ENCODE peak calls at places on chromosomes 11 and 22, in eight cellular contexts. One of them, this sample, is unnamed. For H3K4me1, the result is how much of the 10 kb centered on the place peaks cover.

GRCh38 chr11:22389526-22390282 is 51.5 kb downstream of the SLC17A6 start:
- DNase-seq in neural progenitor cell: no peak
- DNase-seq in H9: no peak
- DNase-seq in kidney: no peak
- DNase-seq in HCT116: no peak
- DNase-seq in mesenchymal stem cell: no peak
- DNase-seq in GM12878: no peak
- DNase-seq in GM23248: no peak
- DNase-seq in this sample: no peak

GRCh38 chr11:69269388-69269787 is 24.6 kb upstream of the MYEOV start:
- DNase-seq in mesenchymal stem cell: no peak
- DNase-seq in GM12878: no peak
- DNase-seq in kidney: no peak
- DNase-seq in H9: no peak
- DNase-seq in neural progenitor cell: no peak
- DNase-seq in GM23248: no peak
- DNase-seq in HCT116: no peak
- DNase-seq in this sample: no peak

GRCh38 chr11:17473071-17473744 is 3.4 kb downstream of the ABCC8 start:
- DNase-seq in GM12878: no peak
- DNase-seq in mesenchymal stem cell: peak
- DNase-seq in H9: peak
- DNase-seq in neural progenitor cell: peak
- DNase-seq in HCT116: peak
- DNase-seq in kidney: no peak
- DNase-seq in GM23248: peak
- DNase-seq in this sample: no peak

GRCh38 chr22:27531782-27532530 is 269.6 kb downstream of the MN1 start:
- DNase-seq in GM12878: no peak
- DNase-seq in HCT116: no peak
- DNase-seq in GM23248: peak
- DNase-seq in neural progenitor cell: no peak
- DNase-seq in mesenchymal stem cell: peak
- DNase-seq in H9: no peak
- DNase-seq in kidney: no peak
- DNase-seq in this sample: no peak

GRCh38 chr11:77823775-77824174 is 2.8 kb downstream of the AAMDC start:
- DNase-seq in mesenchymal stem cell: peak
- DNase-seq in HCT116: no peak
- DNase-seq in neural progenitor cell: no peak
- DNase-seq in kidney: no peak
- DNase-seq in GM12878: no peak
- DNase-seq in H9: no peak
- DNase-seq in GM23248: peak
- DNase-seq in this sample: no peak

GRCh38 chr11:369336-370018 is at the start of gene B4GALNT4:
- DNase-seq in neural progenitor cell: peak
- DNase-seq in mesenchymal stem cell: peak
- DNase-seq in kidney: peak
- DNase-seq in GM23248: peak
- DNase-seq in H9: no peak
- DNase-seq in HCT116: no peak
- DNase-seq in GM12878: no peak
- DNase-seq in this sample: no peak

GRCh38 chr11:78830277-78830676 is 255.6 kb upstream of the NARS2 start:
- DNase-seq in GM23248: no peak
- DNase-seq in kidney: no peak
- DNase-seq in neural progenitor cell: no peak
- DNase-seq in GM12878: no peak
- DNase-seq in mesenchymal stem cell: no peak
- DNase-seq in H9: peak
- DNase-seq in HCT116: no peak
- DNase-seq in this sample: no peak

GRCh38 chr11:108643974-108644373 is 20.9 kb upstream of the DDX10 start:
- DNase-seq in neural progenitor cell: no peak
- DNase-seq in HCT116: no peak
- DNase-seq in GM23248: no peak
- DNase-seq in kidney: no peak
- DNase-seq in H9: no peak
- DNase-seq in mesenchymal stem cell: no peak
- DNase-seq in GM12878: no peak
- DNase-seq in this sample: no peak

GRCh38 chr22:25402501-25403283 is 161.8 kb upstream of the GRK3 start:
- DNase-seq in mesenchymal stem cell: peak
- DNase-seq in HCT116: no peak
- DNase-seq in kidney: peak
- DNase-seq in GM23248: peak
- DNase-seq in GM12878: no peak
- DNase-seq in H9: no peak
- DNase-seq in neural progenitor cell: no peak
- DNase-seq in this sample: no peak

GRCh38 chr22:25403284-25403606 is 161.2 kb upstream of the GRK3 start:
- DNase-seq in kidney: no peak
- DNase-seq in HCT116: no peak
- DNase-seq in GM23248: no peak
- DNase-seq in H9: no peak
- DNase-seq in mesenchymal stem cell: peak
- DNase-seq in GM12878: no peak
- DNase-seq in neural progenitor cell: no peak
- DNase-seq in this sample: no peak

GRCh38 chr22:25404556-25404922 is 159.9 kb upstream of the GRK3 start:
- DNase-seq in GM12878: no peak
- DNase-seq in mesenchymal stem cell: peak
- DNase-seq in neural progenitor cell: peak
- DNase-seq in HCT116: no peak
- DNase-seq in H9: no peak
- DNase-seq in GM23248: peak
- DNase-seq in kidney: peak
- DNase-seq in this sample: no peak

GRCh38 chr22:25403752-25404471 is 160.6 kb upstream of the GRK3 start:
- DNase-seq in H9: no peak
- DNase-seq in neural progenitor cell: peak
- DNase-seq in kidney: peak
- DNase-seq in mesenchymal stem cell: peak
- DNase-seq in GM12878: no peak
- DNase-seq in HCT116: no peak
- DNase-seq in GM23248: peak
- DNase-seq in this sample: no peak

GRCh38 chr22:25402160-25402500 is 162.3 kb upstream of the GRK3 start:
- DNase-seq in kidney: peak
- DNase-seq in neural progenitor cell: no peak
- DNase-seq in GM23248: no peak
- DNase-seq in HCT116: no peak
- DNase-seq in GM12878: no peak
- DNase-seq in mesenchymal stem cell: no peak
- DNase-seq in H9: no peak
- DNase-seq in this sample: no peak
- H3K4me1 ChIP-seq in kidney: under half
- H3K4me1 ChIP-seq in neural progenitor cell: under half
- H3K4me1 ChIP-seq in GM23248: under half
- H3K4me1 ChIP-seq in HCT116: half or more
- H3K4me1 ChIP-seq in GM12878: under half
- H3K4me1 ChIP-seq in mesenchymal stem cell: under half
- H3K4me1 ChIP-seq in H9: under half
- H3K4me1 ChIP-seq in this sample: under half

DNA sequence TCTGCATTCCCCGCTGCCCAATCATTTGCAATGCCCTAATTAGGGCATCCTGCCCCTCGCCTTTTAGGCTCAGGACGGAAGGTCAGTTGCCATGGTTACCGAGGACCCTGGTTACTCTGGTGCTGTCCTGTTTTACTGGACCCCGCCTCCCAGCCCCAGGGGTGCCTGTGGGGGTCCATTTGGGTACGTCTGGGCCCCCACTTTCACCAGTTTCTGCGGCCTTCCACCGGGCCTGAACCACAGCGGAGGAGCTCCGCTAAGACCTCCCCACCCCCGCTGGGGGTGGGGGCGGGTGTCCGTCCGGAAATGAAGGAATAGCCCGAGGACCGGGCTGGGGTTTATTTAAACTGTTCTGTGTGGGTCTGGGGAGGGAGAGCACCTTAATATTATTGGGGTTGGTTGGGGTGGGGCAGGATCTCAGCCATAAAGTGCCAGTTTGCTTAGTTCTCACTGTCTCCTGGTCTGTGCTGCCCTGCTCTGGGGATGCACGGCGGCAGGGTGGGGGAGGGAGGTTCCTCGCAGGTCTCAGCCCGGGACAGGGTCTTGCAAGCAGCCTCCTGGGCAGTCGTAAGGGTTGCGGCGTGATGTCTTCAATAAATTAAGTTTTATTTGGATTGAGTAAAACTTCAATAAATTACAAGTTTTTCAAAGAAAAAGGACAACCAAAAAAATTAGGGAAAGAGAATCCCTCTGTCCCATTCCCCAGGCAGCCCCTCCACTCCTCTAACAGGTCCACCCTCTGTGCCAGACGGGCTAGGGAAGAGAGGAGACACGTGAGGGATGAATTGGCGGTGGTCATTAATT is 5.3 kb downstream of the PHOX2A start:
- DNase-seq in GM12878: no peak
- DNase-seq in HCT116: no peak
- DNase-seq in GM23248: no peak
- DNase-seq in neural progenitor cell: no peak
- DNase-seq in kidney: no peak
- DNase-seq in mesenchymal stem cell: no peak
- DNase-seq in H9: peak
- DNase-seq in this sample: no peak
- H3K9ac ChIP-seq in GM12878: no peak
- H3K9ac ChIP-seq in HCT116: no peak
- H3K9ac ChIP-seq in GM23248: peak
- H3K9ac ChIP-seq in neural progenitor cell: no peak
- H3K9ac ChIP-seq in kidney: no peak
- H3K9ac ChIP-seq in mesenchymal stem cell: no peak
- H3K9ac ChIP-seq in H9: no peak
- H3K9ac ChIP-seq in this sample: no peak

GRCh38 chr22:36366291-36366708 is 21.5 kb downstream of the MYH9 start:
- DNase-seq in GM12878: no peak
- DNase-seq in neural progenitor cell: no peak
- DNase-seq in GM23248: no peak
- DNase-seq in HCT116: no peak
- DNase-seq in kidney: peak
- DNase-seq in mesenchymal stem cell: peak
- DNase-seq in H9: no peak
- DNase-seq in this sample: no peak
- H3K4me1 ChIP-seq in GM12878: half or more
- H3K4me1 ChIP-seq in neural progenitor cell: half or more
- H3K4me1 ChIP-seq in GM23248: half or more
- H3K4me1 ChIP-seq in HCT116: half or more
- H3K4me1 ChIP-seq in kidney: half or more
- H3K4me1 ChIP-seq in mesenchymal stem cell: half or more
- H3K4me1 ChIP-seq in H9: under half
- H3K4me1 ChIP-seq in this sample: half or more

DNA sequence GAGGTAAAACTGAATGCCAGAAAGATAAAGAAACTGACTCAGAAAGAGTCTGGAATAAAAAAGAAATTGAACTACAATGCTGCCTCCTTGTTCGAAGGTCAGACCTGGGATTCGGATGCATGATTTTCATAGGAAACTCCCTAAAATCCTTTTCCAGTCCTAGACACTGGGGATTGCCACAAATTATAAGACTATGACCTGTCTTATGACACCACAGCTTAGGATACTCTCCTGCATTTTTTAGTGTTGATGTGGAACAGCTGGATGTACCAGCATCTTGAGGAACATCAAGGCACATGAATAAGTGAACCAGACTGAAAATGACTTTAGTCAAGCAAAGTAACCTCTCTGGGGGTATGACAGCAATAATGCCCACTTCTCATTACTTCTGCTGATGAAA is 9.0 kb downstream of the KIRREL3 start:
- DNase-seq in mesenchymal stem cell: peak
- DNase-seq in HCT116: no peak
- DNase-seq in H9: no peak
- DNase-seq in neural progenitor cell: no peak
- DNase-seq in kidney: no peak
- DNase-seq in GM23248: peak
- DNase-seq in GM12878: no peak
- DNase-seq in this sample: no peak
- H3K9ac ChIP-seq in mesenchymal stem cell: peak
- H3K9ac ChIP-seq in HCT116: no peak
- H3K9ac ChIP-seq in H9: no peak
- H3K9ac ChIP-seq in neural progenitor cell: no peak
- H3K9ac ChIP-seq in kidney: no peak
- H3K9ac ChIP-seq in GM23248: peak
- H3K9ac ChIP-seq in GM12878: no peak
- H3K9ac ChIP-seq in this sample: no peak

GRCh38 chr11:60429272-60429671 is at the start of gene MS4A5:
- DNase-seq in mesenchymal stem cell: no peak
- DNase-seq in GM23248: no peak
- DNase-seq in HCT116: no peak
- DNase-seq in neural progenitor cell: no peak
- DNase-seq in kidney: no peak
- DNase-seq in H9: no peak
- DNase-seq in GM12878: no peak
- DNase-seq in this sample: no peak

GRCh38 chr11:60422609-60423008 is 6.8 kb upstream of the MS4A5 start:
- DNase-seq in GM12878: no peak
- DNase-seq in GM23248: no peak
- DNase-seq in kidney: no peak
- DNase-seq in HCT116: no peak
- DNase-seq in H9: no peak
- DNase-seq in mesenchymal stem cell: no peak
- DNase-seq in neural progenitor cell: no peak
- DNase-seq in this sample: no peak

DNA sequence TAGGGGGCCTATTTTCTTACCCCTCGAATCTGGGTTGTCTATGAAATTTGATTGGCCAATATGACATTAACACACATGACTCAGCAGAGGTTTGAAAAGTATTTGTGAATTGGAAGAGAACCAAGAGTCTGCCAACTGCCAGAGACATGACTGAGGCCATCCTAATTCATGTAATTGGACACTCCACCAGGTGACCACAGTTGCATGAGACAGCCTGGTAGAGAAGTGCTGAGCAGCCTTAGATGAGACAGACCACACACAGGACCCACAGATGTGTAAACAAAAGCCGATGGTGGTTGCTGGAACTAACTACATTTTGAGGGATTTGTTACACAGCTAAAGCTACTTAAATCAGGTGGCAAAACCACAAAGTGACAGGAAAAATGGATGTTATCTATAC is 855 bp upstream of the MS4A5 start:
- DNase-seq in neural progenitor cell: no peak
- DNase-seq in mesenchymal stem cell: no peak
- DNase-seq in GM12878: no peak
- DNase-seq in kidney: no peak
- DNase-seq in GM23248: peak
- DNase-seq in H9: no peak
- DNase-seq in HCT116: peak
- DNase-seq in this sample: no peak
- H3K4me1 ChIP-seq in neural progenitor cell: under half
- H3K4me1 ChIP-seq in mesenchymal stem cell: under half
- H3K4me1 ChIP-seq in GM12878: under half
- H3K4me1 ChIP-seq in kidney: under half
- H3K4me1 ChIP-seq in GM23248: under half
- H3K4me1 ChIP-seq in H9: under half
- H3K4me1 ChIP-seq in HCT116: under half
- H3K4me1 ChIP-seq in this sample: under half

GRCh38 chr22:36369922-36370781 is 17.6 kb downstream of the MYH9 start:
- DNase-seq in mesenchymal stem cell: peak
- DNase-seq in H9: no peak
- DNase-seq in neural progenitor cell: peak
- DNase-seq in kidney: no peak
- DNase-seq in HCT116: no peak
- DNase-seq in GM12878: no peak
- DNase-seq in GM23248: peak
- DNase-seq in this sample: peak
- H3K9ac ChIP-seq in mesenchymal stem cell: no peak
- H3K9ac ChIP-seq in H9: no peak
- H3K9ac ChIP-seq in neural progenitor cell: no peak
- H3K9ac ChIP-seq in kidney: peak
- H3K9ac ChIP-seq in HCT116: peak
- H3K9ac ChIP-seq in GM12878: no peak
- H3K9ac ChIP-seq in GM23248: peak
- H3K9ac ChIP-seq in this sample: peak

GRCh38 chr11:94737171-94737611 is 31.0 kb upstream of the AMOTL1 start:
- DNase-seq in H9: no peak
- DNase-seq in mesenchymal stem cell: peak
- DNase-seq in kidney: no peak
- DNase-seq in GM23248: peak
- DNase-seq in HCT116: no peak
- DNase-seq in neural progenitor cell: no peak
- DNase-seq in GM12878: no peak
- DNase-seq in this sample: no peak
- H3K4me1 ChIP-seq in H9: under half
- H3K4me1 ChIP-seq in mesenchymal stem cell: under half
- H3K4me1 ChIP-seq in kidney: under half
- H3K4me1 ChIP-seq in GM23248: under half
- H3K4me1 ChIP-seq in HCT116: half or more
- H3K4me1 ChIP-seq in neural progenitor cell: under half
- H3K4me1 ChIP-seq in GM12878: under half
- H3K4me1 ChIP-seq in this sample: under half